ENCODE peak calls at places on chromosomes 2 and 18, in six cellular contexts. A, X, L, N, K and M are unnamed samples.

GRCh38 chr18:10402876-10403559 is 51.4 kb upstream of the APCDD1 start:
- DNase-seq in L (no peak), X (no peak), N (no peak), K (no peak), A (no peak), M (no peak)

GRCh38 chr18:45850021-45850420 is 24.5 kb downstream of the SIGLEC15 start:
- DNase-seq in N (no peak), K (peak; percentile 40), A (no peak), L (no peak), X (no peak), M (peak; percentile 48)

GRCh38 chr2:2012505-2012904 is 268.2 kb upstream of the PXDN start:
- DNase-seq in L (no peak), X (no peak), N (no peak), K (peak; percentile 79), A (no peak), M (no peak)

GRCh38 chr2:169815849-169816248 is 8.9 kb downstream of the METTL5 start:
- DNase-seq in N (no peak), K (peak; percentile 90), L (peak; percentile 76), A (no peak), X (peak; percentile 43), M (no peak)

GRCh38 chr2:119700866-119701265 is 21.9 kb downstream of the TMEM177 start:
- DNase-seq in X (no peak), A (no peak), L (no peak), N (no peak), K (no peak), M (no peak)

GRCh38 chr2:128159437-128159836 is 68.4 kb downstream of the UGGT1 start:
- DNase-seq in L (no peak), N (no peak), K (no peak), A (no peak), X (peak; percentile 10), M (no peak)

GRCh38 chr2:182522930-182523541 is 96.2 kb upstream of the PDE1A start:
- DNase-seq in L (no peak), A (no peak), N (no peak), K (no peak), X (no peak), M (no peak)

GRCh38 chr2:235527806-235528480 is 34.1 kb downstream of the AGAP1 start:
- DNase-seq in N (no peak), X (no peak), L (no peak), A (no peak), K (peak; percentile 7), M (no peak)

GRCh38 chr2:237624565-237624964 is 2.8 kb upstream of the LRRFIP1 start:
- DNase-seq in N (no peak), L (no peak), A (no peak), X (no peak), K (no peak), M (peak; percentile 34)

GRCh38 chr2:241855245-241855887 is 3.3 kb downstream of the PDCD1 start:
- DNase-seq in X (no peak), A (no peak), N (no peak), L (no peak), K (no peak), M (no peak)

GRCh38 chr2:120473522-120474271 is 127.8 kb downstream of the INHBB start:
- DNase-seq in X (no peak), K (no peak), N (no peak), L (no peak), A (no peak), M (no peak)

GRCh38 chr2:64649626-64650025 is 4.1 kb downstream of the SERTAD2 start:
- DNase-seq in L (no peak), K (no peak), A (no peak), X (no peak), N (no peak), M (no peak)

GRCh38 chr2:38509322-38509946 is 93.3 kb downstream of the HNRNPLL start:
- DNase-seq in K (peak; percentile 69), A (no peak), L (no peak), X (peak; percentile 87), N (no peak), M (no peak)

GRCh38 chr2:20430461-20431302 is 16.2 kb upstream of the RHOB start:
- DNase-seq in L (no peak), N (no peak), A (no peak), X (no peak), K (no peak), M (peak; percentile 35)

GRCh38 chr2:107338059-107338458 is 452.1 kb upstream of the ST6GAL2 start:
- DNase-seq in N (no peak), A (no peak), L (no peak), X (peak; percentile 10), K (no peak), M (no peak)

GRCh38 chr2:226887940-226888339 is 52.1 kb downstream of the RHBDD1 start:
- DNase-seq in K (peak; percentile 59), X (no peak), L (peak; percentile 43), A (no peak), N (no peak), M (no peak)

GRCh38 chr2:70143314-70144150 is 47.3 kb downstream of the C2orf42 start:
- DNase-seq in N (no peak), X (peak; percentile 53), K (peak; percentile 51), A (peak; percentile 47), L (no peak), M (peak; percentile 80)

GRCh38 chr2:128381001-128381938 is 62.6 kb upstream of the HS6ST1 start:
- DNase-seq in L (no peak), K (peak; percentile 19), X (no peak), N (no peak), A (no peak), M (no peak)

GRCh38 chr2:61016392-61017002 is 1.0 kb upstream of the PEX13 start:
- DNase-seq in X (peak; percentile 4), N (no peak), A (no peak), K (no peak), L (no peak), M (peak; percentile 61)

GRCh38 chr2:37653805-37654378 is 17.6 kb downstream of the CDC42EP3 start:
- DNase-seq in K (no peak), A (no peak), X (no peak), L (no peak), N (no peak), M (peak; percentile 94)

GRCh38 chr2:96531872-96532505 is 4.6 kb upstream of the ARID5A start:
- DNase-seq in X (peak; percentile 100), A (peak; percentile 79), N (peak; percentile 98), L (peak; percentile 97), K (peak; percentile 99), M (peak; percentile 94)

GRCh38 chr18:43588838-43589237 is 311.5 kb upstream of the SYT4 start:
- DNase-seq in A (no peak), L (no peak), X (no peak), K (no peak), N (no peak), M (no peak)

GRCh38 chr2:196333397-196333796 is 162.0 kb upstream of the STK17B start:
- DNase-seq in L (no peak), K (no peak), N (no peak), X (no peak), A (no peak), M (no peak)

GRCh38 chr2:7392076-7392787 is 475.0 kb downstream of the RNF144A start:
- DNase-seq in N (no peak), A (no peak), K (peak; percentile 0), L (no peak), X (no peak), M (no peak)

GRCh38 chr2:42084231-42084671 is 36.4 kb downstream of the PKDCC start:
- DNase-seq in A (no peak), X (peak; percentile 84), K (peak; percentile 67), N (no peak), L (peak; percentile 93), M (no peak)

GRCh38 chr2:160469164-160469563 is 24.4 kb downstream of the RBMS1 start:
- DNase-seq in K (no peak), L (no peak), N (no peak), A (no peak), X (no peak), M (no peak)

GRCh38 chr2:29627366-29627765 is 294.0 kb downstream of the ALK start:
- DNase-seq in N (no peak), L (peak; percentile 78), X (peak; percentile 49), K (peak; percentile 92), A (no peak), M (no peak)

GRCh38 chr2:159758239-159758638 is 39.8 kb downstream of the CD302 start:
- DNase-seq in A (no peak), X (no peak), N (no peak), L (no peak), K (no peak), M (no peak)

GRCh38 chr2:55134316-55134706 is 84.1 kb upstream of the RTN4 start:
- DNase-seq in N (no peak), X (no peak), A (no peak), L (no peak), K (no peak), M (peak; percentile 16)
- H3K4me3 ChIP-seq in N (peak overlapping the region; percentile 69), X (peak overlapping the region; percentile 11), A (peak overlapping the region; percentile 49), L (no peak overlapping the region), K (no peak overlapping the region), M (peak overlapping the region; percentile 58)

DNA sequence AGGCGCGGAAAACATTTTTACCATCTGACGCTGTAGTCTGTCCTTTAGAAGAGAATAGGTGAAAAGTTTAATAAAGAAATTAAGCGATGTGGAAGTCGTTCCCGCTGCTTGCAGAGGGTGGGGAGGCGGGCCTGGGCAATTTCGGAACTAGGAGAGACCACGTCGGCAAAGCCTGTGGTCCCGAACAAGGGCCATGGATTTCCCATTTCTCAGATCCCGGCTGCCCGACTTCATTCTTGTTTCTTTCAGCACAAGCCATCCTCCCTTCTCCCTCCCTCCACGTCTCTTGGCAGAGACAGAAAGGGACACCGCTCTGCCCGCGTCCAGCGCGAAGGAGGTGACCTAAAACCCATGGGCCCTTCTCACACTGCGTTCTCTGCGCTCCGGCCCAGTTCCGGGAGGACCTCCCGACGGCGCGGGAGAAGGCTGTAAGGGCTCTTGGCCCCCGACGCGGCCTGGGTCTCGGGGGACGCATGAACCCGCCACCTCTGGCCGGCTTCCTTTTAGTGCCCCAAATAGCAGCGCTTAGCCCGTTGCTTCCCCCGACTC is 2.2 kb upstream of the BCL2L11 start:
- DNase-seq in K (no peak), A (no peak), L (no peak), X (no peak), N (no peak), M (no peak)
- H3K4me3 ChIP-seq in K (peak overlapping the region; percentile 86), A (peak overlapping the region; percentile 91), L (peak overlapping the region; percentile 56), X (no peak overlapping the region), N (peak overlapping the region; percentile 86), M (no peak overlapping the region)

DNA sequence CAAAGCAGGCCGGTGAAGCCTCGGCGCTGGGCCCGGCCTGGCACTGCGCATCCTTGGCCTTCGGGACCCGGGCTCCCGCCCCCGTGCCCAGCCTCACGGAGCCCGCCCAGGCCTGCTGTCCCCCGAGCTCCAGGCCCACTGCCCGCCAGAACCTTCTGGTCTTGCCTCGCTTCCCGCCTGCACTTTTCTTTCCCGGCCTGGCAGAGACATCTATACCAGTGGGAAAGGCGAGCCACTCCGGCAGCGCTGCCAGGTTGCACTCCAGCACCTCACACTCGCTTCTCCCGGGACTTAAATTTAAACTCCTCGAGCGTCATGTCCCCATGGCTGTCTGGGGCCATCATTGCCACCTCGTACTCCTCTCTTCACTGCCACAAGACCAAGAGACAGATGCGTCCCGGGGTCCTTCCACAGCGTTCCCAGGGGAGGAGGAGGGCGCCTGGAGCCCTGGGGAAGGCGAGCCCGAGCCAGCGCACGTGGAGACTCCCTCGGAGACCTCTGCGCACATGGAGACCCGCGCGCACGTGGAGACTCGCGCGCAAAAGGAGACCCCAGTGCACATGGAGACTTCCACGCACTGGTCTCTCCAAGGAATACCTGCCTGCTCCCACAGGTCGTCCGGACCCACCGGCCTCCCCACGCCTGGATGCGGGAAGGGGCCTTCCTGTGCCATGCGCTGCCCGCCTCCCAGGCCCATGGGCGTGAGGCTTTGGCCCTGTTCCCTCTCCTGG is 253.1 kb upstream of the SALL3 start:
- DNase-seq in L (no peak), A (no peak), N (no peak), X (no peak), K (no peak), M (no peak)
- H3K4me3 ChIP-seq in L (no peak overlapping the region), A (no peak overlapping the region), N (no peak overlapping the region), X (no peak overlapping the region), K (no peak overlapping the region), M (no peak overlapping the region)

GRCh38 chr2:43831438-43832294 is 7.0 kb downstream of the ABCG5 start:
- DNase-seq in L (no peak), A (no peak), N (no peak), K (peak; percentile 6), X (no peak), M (no peak)
- H3K4me3 ChIP-seq in L (peak overlapping the region; percentile 18), A (no peak overlapping the region), N (peak overlapping the region; percentile 20), K (peak overlapping the region; percentile 42), X (no peak overlapping the region), M (no peak overlapping the region)